ENCODE peak calls at places on chromosomes 3 and 15, in eight cellular contexts. U, P, C, V, Q, E, M and Y are unnamed samples.

GRCh38 chr3:183114374-183114773 is 15.1 kb upstream of the MCCC1 start:
- DNase-seq in U (no peak), P (no peak), C (no peak), V (no peak), Q (no peak), E (no peak), M (no peak), Y (no peak)

GRCh38 chr3:100005670-100006393 is 108.5 kb downstream of the FILIP1L start:
- DNase-seq in U (no peak), P (no peak), C (no peak), V (no peak), Q (no peak), E (no peak), M (peak), Y (no peak)

GRCh38 chr3:123064914-123065313 is 1.9 kb upstream of the PDIA5 start:
- DNase-seq in U (no peak), P (no peak), C (no peak), V (no peak), Q (no peak), E (no peak), M (no peak), Y (no peak)

GRCh38 chr3:168422843-168423242 is 327.1 kb upstream of the GOLIM4 start:
- DNase-seq in U (no peak), P (no peak), C (no peak), V (no peak), Q (no peak), E (no peak), M (no peak), Y (no peak)

GRCh38 chr3:122353215-122353614 is 28.2 kb downstream of the CSTA start:
- DNase-seq in U (no peak), P (no peak), C (no peak), V (no peak), Q (no peak), E (no peak), M (no peak), Y (no peak)

GRCh38 chr15:65044724-65045481 is at the start of gene SLC51B:
- DNase-seq in U (no peak), P (peak), C (no peak), V (peak), Q (peak), E (no peak), M (peak), Y (no peak)

GRCh38 chr3:122977645-122978466 is 49.7 kb downstream of the SEMA5B start:
- DNase-seq in U (peak), P (peak), C (peak), V (no peak), Q (no peak), E (peak), M (peak), Y (peak)

GRCh38 chr15:69253156-69253555 is 45.6 kb upstream of the PAQR5 start:
- DNase-seq in U (peak), P (peak), C (peak), V (no peak), Q (no peak), E (no peak), M (peak), Y (peak)

GRCh38 chr15:40096094-40096876 is 12.4 kb downstream of the BMF start:
- DNase-seq in U (no peak), P (no peak), C (no peak), V (no peak), Q (no peak), E (no peak), M (no peak), Y (no peak)

GRCh38 chr3:59879033-59879655 is 829.3 kb upstream of the CFAP20DC start:
- DNase-seq in U (no peak), P (no peak), C (no peak), V (no peak), Q (no peak), E (no peak), M (no peak), Y (no peak)

GRCh38 chr3:185807455-185808068 is 17.3 kb downstream of the IGF2BP2 start:
- DNase-seq in U (no peak), P (no peak), C (peak), V (no peak), Q (no peak), E (no peak), M (peak), Y (peak)

GRCh38 chr3:175655366-175655765 is 796.2 kb downstream of the NAALADL2 start:
- DNase-seq in U (no peak), P (no peak), C (no peak), V (no peak), Q (no peak), E (no peak), M (peak), Y (no peak)

GRCh38 chr3:171314341-171314740 is 145.9 kb downstream of the TNIK start:
- DNase-seq in U (no peak), P (no peak), C (no peak), V (no peak), Q (no peak), E (no peak), M (no peak), Y (no peak)

GRCh38 chr15:31799711-31800321 is 230.5 kb upstream of the CHRNA7 start:
- DNase-seq in U (no peak), P (peak), C (no peak), V (no peak), Q (no peak), E (no peak), M (no peak), Y (no peak)
- TF ChIP-seq CTCF in U (no peak), P (no peak), C (no peak), V (no peak), Q (no peak), E (no peak), M (no peak), Y (no peak)

GRCh38 chr15:84638103-84638502 is 16.0 kb downstream of the WDR73 start:
- DNase-seq in U (no peak), P (no peak), C (no peak), V (no peak), Q (no peak), E (no peak), M (peak), Y (no peak)
- TF ChIP-seq CTCF in U (no peak), P (no peak), C (peak), V (no peak), Q (no peak), E (no peak), M (no peak), Y (peak)

GRCh38 chr3:125602752-125603649 is 7.7 kb upstream of the OSBPL11 start:
- DNase-seq in U (no peak), P (no peak), C (peak), V (no peak), Q (no peak), E (no peak), M (peak), Y (no peak)
- TF ChIP-seq CTCF in U (no peak), P (no peak), C (peak), V (no peak), Q (no peak), E (no peak), M (peak), Y (peak)

DNA sequence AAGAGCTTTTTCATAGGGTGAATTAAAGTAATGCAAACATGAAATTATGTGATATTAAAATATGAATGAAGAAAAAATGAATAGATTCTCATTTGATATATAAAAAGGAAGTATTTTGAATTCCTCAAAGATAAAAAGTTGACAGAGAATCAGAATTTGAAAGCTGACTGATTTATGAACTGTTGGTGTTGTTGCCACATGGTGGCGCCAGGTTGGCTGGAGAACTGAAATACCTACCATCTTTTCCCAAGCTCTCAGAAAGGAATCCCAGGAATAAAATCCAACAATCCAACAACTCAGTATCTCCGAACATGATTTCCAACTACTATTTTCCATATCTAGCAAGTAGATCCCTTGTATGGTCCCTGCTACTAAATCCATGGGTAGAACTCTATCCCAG is 3.1 kb downstream of the MYRIP start:
- DNase-seq in U (no peak), P (no peak), C (no peak), V (peak), Q (peak), E (no peak), M (peak), Y (no peak)
- TF ChIP-seq CTCF in U (no peak), P (no peak), C (peak), V (no peak), Q (peak), E (no peak), M (peak), Y (peak)

GRCh38 chr3:83928391-83928790 is 1030.4 kb upstream of the CADM2 start:
- DNase-seq in U (no peak), P (no peak), C (no peak), V (no peak), Q (no peak), E (no peak), M (peak), Y (no peak)
- TF ChIP-seq CTCF in U (peak), P (no peak), C (no peak), V (no peak), Q (no peak), E (no peak), M (no peak), Y (peak)